ENCODE peak calls at places on chromosome 5, in seven cellular contexts. C, P, T, I, G, R and O are unnamed samples.

GRCh38 chr5:68239485-68239884 is 23.9 kb downstream of the PIK3R1 start:
- DNase-seq in C (peak; percentile 81), P (peak; percentile 96), T (peak; percentile 63), I (peak; percentile 33), G (no peak), R (peak; percentile 71), O (no peak)

GRCh38 chr5:139633295-139634027 is 14.7 kb upstream of the CXXC5 start:
- DNase-seq in C (peak; percentile 82), P (peak; percentile 75), T (no peak), I (peak; percentile 62), G (peak; percentile 88), R (peak; percentile 85), O (no peak)

GRCh38 chr5:173926359-173926758 is 38.2 kb downstream of the CPEB4 start:
- DNase-seq in C (peak; percentile 57), P (peak; percentile 62), T (no peak), I (no peak), G (no peak), R (no peak), O (no peak)

GRCh38 chr5:177370488-177371119 is 12.9 kb downstream of the RGS14 start:
- DNase-seq in C (peak; percentile 94), P (peak; percentile 79), T (peak; percentile 51), I (peak; percentile 55), G (peak; percentile 100), R (peak; percentile 97), O (no peak)

GRCh38 chr5:72587909-72588308 is 80.7 kb upstream of the ZNF366 start:
- DNase-seq in C (peak; percentile 56), P (no peak), T (no peak), I (no peak), G (no peak), R (no peak), O (no peak)

GRCh38 chr5:174246743-174247142 is 201.2 kb downstream of the NSG2 start:
- DNase-seq in C (no peak), P (no peak), T (no peak), I (no peak), G (no peak), R (no peak), O (no peak)

GRCh38 chr5:169756071-169756765 is 119.1 kb downstream of the DOCK2 start:
- DNase-seq in C (no peak), P (no peak), T (no peak), I (no peak), G (no peak), R (no peak), O (no peak)

GRCh38 chr5:42993516-42994284 is 46.4 kb downstream of the ANXA2R start:
- DNase-seq in C (peak; percentile 93), P (peak; percentile 87), T (peak; percentile 74), I (no peak), G (no peak), R (no peak), O (no peak)

GRCh38 chr5:41789434-41789833 is 80.8 kb downstream of the OXCT1 start:
- DNase-seq in C (no peak), P (no peak), T (no peak), I (no peak), G (no peak), R (no peak), O (no peak)

GRCh38 chr5:112930082-112930344 is 8.0 kb upstream of the REEP5 start:
- DNase-seq in C (no peak), P (no peak), T (no peak), I (no peak), G (no peak), R (no peak), O (no peak)

GRCh38 chr5:167790462-167791260 is 500.8 kb upstream of the WWC1 start:
- DNase-seq in C (peak; percentile 40), P (no peak), T (no peak), I (peak; percentile 80), G (no peak), R (no peak), O (no peak)

GRCh38 chr5:122743231-122743630 is 31.6 kb upstream of the SNX2 start:
- DNase-seq in C (no peak), P (no peak), T (no peak), I (no peak), G (no peak), R (peak; percentile 38), O (no peak)

GRCh38 chr5:94442971-94443370 is 175.4 kb downstream of the KIAA0825 start:
- DNase-seq in C (peak; percentile 26), P (peak; percentile 43), T (no peak), I (no peak), G (no peak), R (no peak), O (no peak)

GRCh38 chr5:96321371-96321770 is 111.7 kb downstream of the PCSK1 start:
- DNase-seq in C (no peak), P (peak; percentile 33), T (no peak), I (no peak), G (no peak), R (no peak), O (no peak)

GRCh38 chr5:7394889-7395431 is 978 bp upstream of the ADCY2 start:
- DNase-seq in C (no peak), P (no peak), T (no peak), I (no peak), G (peak; percentile 88), R (peak; percentile 37), O (no peak)

GRCh38 chr5:43802119-43802518 is 199.1 kb downstream of the NNT start:
- DNase-seq in C (peak; percentile 24), P (peak; percentile 78), T (peak; percentile 17), I (peak; percentile 48), G (no peak), R (no peak), O (peak; percentile 1)

GRCh38 chr5:159244163-159244562 is 18.9 kb upstream of the UBLCP1 start:
- DNase-seq in C (no peak), P (no peak), T (no peak), I (no peak), G (no peak), R (no peak), O (no peak)

GRCh38 chr5:1759378-1759970 is 40.2 kb downstream of the MRPL36 start:
- DNase-seq in C (no peak), P (no peak), T (no peak), I (no peak), G (no peak), R (no peak), O (no peak)

GRCh38 chr5:124602925-124603650 is 143.4 kb downstream of the ZNF608 start:
- DNase-seq in C (peak; percentile 17), P (no peak), T (no peak), I (no peak), G (no peak), R (no peak), O (no peak)

GRCh38 chr5:37662362-37662761 is 177.5 kb downstream of the GDNF start:
- DNase-seq in C (no peak), P (no peak), T (no peak), I (no peak), G (no peak), R (no peak), O (no peak)

GRCh38 chr5:101716941-101717340 is 579.1 kb downstream of the SLCO4C1 start:
- DNase-seq in C (no peak), P (no peak), T (no peak), I (no peak), G (no peak), R (no peak), O (no peak)

GRCh38 chr5:101721543-101721942 is 574.5 kb downstream of the SLCO4C1 start:
- DNase-seq in C (no peak), P (no peak), T (no peak), I (no peak), G (no peak), R (no peak), O (no peak)

GRCh38 chr5:101720033-101720432 is 576.1 kb downstream of the SLCO4C1 start:
- DNase-seq in C (no peak), P (no peak), T (no peak), I (no peak), G (no peak), R (no peak), O (no peak)

DNA sequence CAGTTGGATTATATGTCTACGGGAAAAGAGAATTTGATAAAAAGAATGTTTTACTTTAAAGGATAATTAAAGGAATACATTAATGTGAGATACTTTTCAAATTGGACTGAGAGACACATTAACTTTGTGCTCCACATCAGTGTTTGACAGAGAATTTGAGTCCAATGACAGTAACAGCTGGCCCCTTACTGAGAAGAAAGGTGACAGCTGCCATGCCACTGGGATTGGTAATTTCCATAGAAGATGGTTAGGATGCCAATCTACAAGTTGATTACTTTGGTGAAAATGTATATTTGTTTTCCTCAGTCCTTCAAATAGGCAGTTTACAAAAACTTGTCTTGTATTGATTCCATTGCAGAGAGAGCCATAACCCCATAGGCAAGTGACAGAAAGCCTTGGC is 578.4 kb downstream of the SLCO4C1 start:
- DNase-seq in C (no peak), P (no peak), T (no peak), I (no peak), G (no peak), R (no peak), O (no peak)
- H3K4me3 ChIP-seq in C (no peak overlapping the region), P (no peak overlapping the region), T (no peak overlapping the region), I (no peak overlapping the region), G (no peak overlapping the region), R (no peak overlapping the region), O (no peak overlapping the region)

DNA sequence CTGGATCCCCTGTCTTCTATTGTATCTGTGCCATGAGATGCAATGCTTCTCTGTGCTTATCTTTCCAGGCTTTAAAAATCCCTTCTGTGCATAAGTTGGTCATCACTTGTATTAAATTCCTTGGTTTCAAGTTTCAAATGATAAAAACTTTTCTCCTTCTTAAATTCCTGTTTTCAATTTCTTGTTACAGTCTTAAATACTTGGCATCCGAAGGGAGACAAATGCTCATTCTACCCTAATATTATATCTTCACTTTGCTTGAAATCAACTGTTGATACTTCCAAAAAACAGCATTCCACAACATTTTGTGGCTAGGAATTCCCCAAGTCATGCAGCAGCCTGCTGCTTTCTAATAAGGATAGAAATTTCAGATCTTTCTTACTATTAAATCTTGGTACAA is 413.2 kb upstream of the ACTBL2 start:
- DNase-seq in C (peak; percentile 21), P (no peak), T (no peak), I (peak; percentile 46), G (no peak), R (no peak), O (peak; percentile 47)
- H3K4me3 ChIP-seq in C (no peak overlapping the region), P (no peak overlapping the region), T (no peak overlapping the region), I (no peak overlapping the region), G (no peak overlapping the region), R (no peak overlapping the region), O (no peak overlapping the region)

DNA sequence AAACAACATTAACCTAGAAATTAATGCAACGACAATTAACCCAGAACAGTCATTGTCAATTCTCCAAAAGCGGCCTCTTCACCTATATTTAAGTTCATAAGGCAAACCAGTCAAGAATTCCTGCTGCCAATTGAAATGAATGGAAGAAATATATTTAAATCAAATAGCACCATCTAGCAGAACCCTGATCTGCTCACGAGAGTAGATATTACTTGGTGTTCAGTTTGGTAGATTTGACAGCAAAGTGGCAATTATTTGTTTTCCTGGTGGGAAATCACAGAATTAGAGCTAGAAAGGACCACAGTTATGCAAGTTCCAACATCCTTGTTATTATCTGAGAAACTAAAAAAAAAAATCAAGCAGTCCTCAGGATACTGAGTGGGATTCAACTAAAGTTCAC is 2.3 kb downstream of the SSBP2 start:
- DNase-seq in C (no peak), P (peak; percentile 26), T (no peak), I (no peak), G (no peak), R (no peak), O (no peak)
- H3K4me3 ChIP-seq in C (no peak overlapping the region), P (no peak overlapping the region), T (peak overlapping the region; percentile 73), I (no peak overlapping the region), G (no peak overlapping the region), R (no peak overlapping the region), O (no peak overlapping the region)

DNA sequence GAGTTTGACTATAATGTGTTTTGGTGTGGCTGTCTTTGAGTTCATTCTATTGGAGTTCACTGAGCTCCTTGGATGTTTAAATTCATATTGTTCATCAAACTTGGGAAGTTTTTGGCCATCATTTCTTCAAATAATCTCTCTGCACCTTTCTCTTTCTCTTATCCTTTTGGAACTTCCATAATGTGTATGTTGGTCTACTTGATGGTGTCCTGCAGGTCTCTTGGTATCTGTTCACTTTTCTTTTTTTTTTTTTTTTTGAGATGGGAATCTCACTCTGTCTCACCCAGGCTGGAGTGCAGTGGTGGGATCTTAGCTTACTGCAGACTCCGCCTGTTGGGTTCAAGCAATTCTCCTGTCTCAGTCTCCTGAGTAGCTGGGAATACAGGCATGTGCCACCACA is 27.7 kb downstream of the PKD2L2 start:
- DNase-seq in C (no peak), P (no peak), T (no peak), I (no peak), G (no peak), R (no peak), O (no peak)
- H3K4me3 ChIP-seq in C (no peak overlapping the region), P (no peak overlapping the region), T (no peak overlapping the region), I (no peak overlapping the region), G (no peak overlapping the region), R (no peak overlapping the region), O (no peak overlapping the region)